ENCODE peak calls at places on chromosomes 11 and 22, in seven cellular contexts. One of them, this sample, is unnamed. For H3K27me3 and H3K4me1, the result is how much of the 10 kb centered on the place peaks cover.

GRCh38 chr11:57244911-57245310 is 7.9 kb upstream of the APLNR start:
- DNase-seq in fibroblast of lung: no peak
- DNase-seq in aorta: no peak
- DNase-seq in esophagus squamous epithelium: no peak
- DNase-seq in sigmoid colon: no peak
- DNase-seq in keratinocyte: no peak
- DNase-seq in right lobe of liver: no peak
- DNase-seq in this sample: no peak

GRCh38 chr11:129278586-129279319 is 86.6 kb upstream of the ARHGAP32 start:
- DNase-seq in fibroblast of lung: no peak
- DNase-seq in esophagus squamous epithelium: no peak
- DNase-seq in keratinocyte: no peak
- DNase-seq in aorta: no peak
- DNase-seq in right lobe of liver: peak
- DNase-seq in sigmoid colon: no peak
- DNase-seq in this sample: peak

GRCh38 chr11:67674442-67674871 is at the start of gene ALDH3B2:
- DNase-seq in fibroblast of lung: no peak
- DNase-seq in sigmoid colon: no peak
- DNase-seq in esophagus squamous epithelium: no peak
- DNase-seq in right lobe of liver: no peak
- DNase-seq in aorta: no peak
- DNase-seq in keratinocyte: peak
- DNase-seq in this sample: no peak

GRCh38 chr22:29477919-29478318 is 2.1 kb upstream of the NEFH start:
- DNase-seq in aorta: no peak
- DNase-seq in fibroblast of lung: no peak
- DNase-seq in right lobe of liver: no peak
- DNase-seq in esophagus squamous epithelium: no peak
- DNase-seq in keratinocyte: no peak
- DNase-seq in sigmoid colon: no peak
- DNase-seq in this sample: no peak

GRCh38 chr22:42633013-42633412 is 7.4 kb downstream of the ATP5MGL start:
- DNase-seq in aorta: no peak
- DNase-seq in esophagus squamous epithelium: no peak
- DNase-seq in keratinocyte: no peak
- DNase-seq in fibroblast of lung: no peak
- DNase-seq in sigmoid colon: no peak
- DNase-seq in right lobe of liver: no peak
- DNase-seq in this sample: no peak

GRCh38 chr22:44211946-44212930 is 31.5 kb downstream of the PARVG start:
- DNase-seq in sigmoid colon: peak
- DNase-seq in keratinocyte: no peak
- DNase-seq in aorta: no peak
- DNase-seq in esophagus squamous epithelium: no peak
- DNase-seq in right lobe of liver: no peak
- DNase-seq in fibroblast of lung: peak
- DNase-seq in this sample: peak

GRCh38 chr11:68550485-68550817 is 89.9 kb downstream of the PPP6R3 start:
- DNase-seq in aorta: no peak
- DNase-seq in keratinocyte: no peak
- DNase-seq in right lobe of liver: no peak
- DNase-seq in sigmoid colon: no peak
- DNase-seq in esophagus squamous epithelium: no peak
- DNase-seq in fibroblast of lung: no peak
- DNase-seq in this sample: peak

GRCh38 chr11:119910056-119910455 is 181.1 kb upstream of the NECTIN1 start:
- DNase-seq in esophagus squamous epithelium: no peak
- DNase-seq in aorta: no peak
- DNase-seq in keratinocyte: no peak
- DNase-seq in fibroblast of lung: no peak
- DNase-seq in right lobe of liver: no peak
- DNase-seq in sigmoid colon: no peak
- DNase-seq in this sample: no peak

GRCh38 chr11:86807356-86807755 is 7.0 kb downstream of the PRSS23 start:
- DNase-seq in keratinocyte: no peak
- DNase-seq in right lobe of liver: no peak
- DNase-seq in aorta: no peak
- DNase-seq in esophagus squamous epithelium: no peak
- DNase-seq in sigmoid colon: no peak
- DNase-seq in fibroblast of lung: no peak
- DNase-seq in this sample: no peak

GRCh38 chr11:69211540-69212120 is 55.9 kb downstream of the SMIM38 start:
- DNase-seq in keratinocyte: no peak
- DNase-seq in fibroblast of lung: no peak
- DNase-seq in right lobe of liver: no peak
- DNase-seq in sigmoid colon: peak
- DNase-seq in esophagus squamous epithelium: no peak
- DNase-seq in aorta: peak
- DNase-seq in this sample: no peak

GRCh38 chr11:106077609-106078517 is at the start of gene AASDHPPT:
- DNase-seq in right lobe of liver: no peak
- DNase-seq in keratinocyte: no peak
- DNase-seq in aorta: no peak
- DNase-seq in sigmoid colon: no peak
- DNase-seq in esophagus squamous epithelium: no peak
- DNase-seq in fibroblast of lung: peak
- DNase-seq in this sample: peak

GRCh38 chr11:61949169-61950034 is 749 bp upstream of the BEST1 start:
- DNase-seq in fibroblast of lung: peak
- DNase-seq in keratinocyte: no peak
- DNase-seq in sigmoid colon: peak
- DNase-seq in aorta: peak
- DNase-seq in right lobe of liver: no peak
- DNase-seq in esophagus squamous epithelium: no peak
- DNase-seq in this sample: peak

GRCh38 chr11:114092953-114093352 is 33.4 kb downstream of the ZBTB16 start:
- DNase-seq in right lobe of liver: no peak
- DNase-seq in sigmoid colon: peak
- DNase-seq in keratinocyte: no peak
- DNase-seq in esophagus squamous epithelium: no peak
- DNase-seq in aorta: no peak
- DNase-seq in fibroblast of lung: no peak
- DNase-seq in this sample: no peak

GRCh38 chr11:113577356-113578163 is 102.4 kb upstream of the DRD2 start:
- DNase-seq in esophagus squamous epithelium: no peak
- DNase-seq in keratinocyte: no peak
- DNase-seq in sigmoid colon: no peak
- DNase-seq in fibroblast of lung: no peak
- DNase-seq in right lobe of liver: no peak
- DNase-seq in aorta: no peak
- DNase-seq in this sample: no peak

GRCh38 chr22:32080904-32081303 is 37.8 kb downstream of the SLC5A1 start:
- DNase-seq in fibroblast of lung: peak
- DNase-seq in aorta: no peak
- DNase-seq in esophagus squamous epithelium: no peak
- DNase-seq in keratinocyte: peak
- DNase-seq in right lobe of liver: no peak
- DNase-seq in sigmoid colon: no peak
- DNase-seq in this sample: peak

GRCh38 chr22:37594237-37594636 is 14.3 kb upstream of the LGALS2 start:
- DNase-seq in right lobe of liver: no peak
- DNase-seq in esophagus squamous epithelium: no peak
- DNase-seq in keratinocyte: no peak
- DNase-seq in fibroblast of lung: no peak
- DNase-seq in sigmoid colon: no peak
- DNase-seq in aorta: no peak
- DNase-seq in this sample: no peak

GRCh38 chr11:29135504-29135903 is 881.3 kb downstream of the KCNA4 start:
- DNase-seq in sigmoid colon: no peak
- DNase-seq in fibroblast of lung: no peak
- DNase-seq in esophagus squamous epithelium: no peak
- DNase-seq in aorta: no peak
- DNase-seq in keratinocyte: no peak
- DNase-seq in right lobe of liver: no peak
- DNase-seq in this sample: peak

GRCh38 chr22:23683545-23683944 is 7.3 kb upstream of the RGL4 start:
- DNase-seq in keratinocyte: no peak
- DNase-seq in aorta: no peak
- DNase-seq in fibroblast of lung: no peak
- DNase-seq in esophagus squamous epithelium: no peak
- DNase-seq in sigmoid colon: no peak
- DNase-seq in right lobe of liver: no peak
- DNase-seq in this sample: no peak

GRCh38 chr11:128616158-128616557 is 28.8 kb upstream of the ETS1 start:
- DNase-seq in aorta: no peak
- DNase-seq in sigmoid colon: no peak
- DNase-seq in keratinocyte: no peak
- DNase-seq in esophagus squamous epithelium: no peak
- DNase-seq in fibroblast of lung: no peak
- DNase-seq in right lobe of liver: no peak
- DNase-seq in this sample: no peak

GRCh38 chr22:40960137-40960536 is 9.0 kb downstream of the RBX1 start:
- DNase-seq in aorta: no peak
- DNase-seq in right lobe of liver: no peak
- DNase-seq in fibroblast of lung: no peak
- DNase-seq in sigmoid colon: no peak
- DNase-seq in esophagus squamous epithelium: no peak
- DNase-seq in keratinocyte: no peak
- DNase-seq in this sample: no peak

GRCh38 chr11:114179234-114179941 is 116.8 kb upstream of the NNMT start:
- DNase-seq in fibroblast of lung: peak
- DNase-seq in esophagus squamous epithelium: peak
- DNase-seq in keratinocyte: no peak
- DNase-seq in sigmoid colon: peak
- DNase-seq in aorta: peak
- DNase-seq in right lobe of liver: peak
- DNase-seq in this sample: peak

GRCh38 chr11:61541568-61541967 is 33.0 kb downstream of the LRRC10B start:
- DNase-seq in keratinocyte: no peak
- DNase-seq in sigmoid colon: no peak
- DNase-seq in right lobe of liver: no peak
- DNase-seq in esophagus squamous epithelium: no peak
- DNase-seq in aorta: no peak
- DNase-seq in fibroblast of lung: peak
- DNase-seq in this sample: peak

GRCh38 chr11:72238492-72239295 is 5.3 kb downstream of the PHOX2A start:
- DNase-seq in fibroblast of lung: no peak
- DNase-seq in aorta: no peak
- DNase-seq in right lobe of liver: no peak
- DNase-seq in esophagus squamous epithelium: no peak
- DNase-seq in sigmoid colon: peak
- DNase-seq in keratinocyte: no peak
- DNase-seq in this sample: no peak
- H3K4me3 ChIP-seq in fibroblast of lung: no peak
- H3K4me3 ChIP-seq in aorta: no peak
- H3K4me3 ChIP-seq in right lobe of liver: no peak
- H3K4me3 ChIP-seq in esophagus squamous epithelium: no peak
- H3K4me3 ChIP-seq in sigmoid colon: no peak
- H3K4me3 ChIP-seq in keratinocyte: no peak
- H3K4me3 ChIP-seq in this sample: no peak

GRCh38 chr11:11293798-11294611 is 59.0 kb downstream of the CSNK2A3 start:
- DNase-seq in aorta: no peak
- DNase-seq in fibroblast of lung: no peak
- DNase-seq in right lobe of liver: no peak
- DNase-seq in keratinocyte: no peak
- DNase-seq in esophagus squamous epithelium: no peak
- DNase-seq in sigmoid colon: peak
- DNase-seq in this sample: no peak

GRCh38 chr11:11288972-11289616 is 64.0 kb downstream of the CSNK2A3 start:
- DNase-seq in sigmoid colon: peak
- DNase-seq in aorta: no peak
- DNase-seq in keratinocyte: no peak
- DNase-seq in fibroblast of lung: no peak
- DNase-seq in esophagus squamous epithelium: no peak
- DNase-seq in right lobe of liver: no peak
- DNase-seq in this sample: no peak

GRCh38 chr11:11290354-11290753 is 62.7 kb downstream of the CSNK2A3 start:
- DNase-seq in right lobe of liver: no peak
- DNase-seq in fibroblast of lung: no peak
- DNase-seq in sigmoid colon: peak
- DNase-seq in aorta: no peak
- DNase-seq in esophagus squamous epithelium: no peak
- DNase-seq in keratinocyte: no peak
- DNase-seq in this sample: no peak

GRCh38 chr11:11292839-11293238 is 60.2 kb downstream of the CSNK2A3 start:
- DNase-seq in keratinocyte: no peak
- DNase-seq in fibroblast of lung: no peak
- DNase-seq in right lobe of liver: no peak
- DNase-seq in sigmoid colon: peak
- DNase-seq in esophagus squamous epithelium: no peak
- DNase-seq in aorta: no peak
- DNase-seq in this sample: no peak

GRCh38 chr11:11291432-11292015 is 61.5 kb downstream of the CSNK2A3 start:
- DNase-seq in esophagus squamous epithelium: no peak
- DNase-seq in keratinocyte: no peak
- DNase-seq in fibroblast of lung: no peak
- DNase-seq in right lobe of liver: no peak
- DNase-seq in aorta: no peak
- DNase-seq in sigmoid colon: peak
- DNase-seq in this sample: no peak
- H3K27me3 ChIP-seq in esophagus squamous epithelium: under half
- H3K27me3 ChIP-seq in keratinocyte: under half
- H3K27me3 ChIP-seq in fibroblast of lung: under half
- H3K27me3 ChIP-seq in right lobe of liver: under half
- H3K27me3 ChIP-seq in aorta: under half
- H3K27me3 ChIP-seq in sigmoid colon: under half
- H3K27me3 ChIP-seq in this sample: under half

GRCh38 chr11:44727373-44728084 is 767 bp downstream of the TSPAN18 start:
- DNase-seq in esophagus squamous epithelium: no peak
- DNase-seq in fibroblast of lung: peak
- DNase-seq in aorta: peak
- DNase-seq in sigmoid colon: peak
- DNase-seq in right lobe of liver: peak
- DNase-seq in keratinocyte: no peak
- DNase-seq in this sample: peak

GRCh38 chr11:44728085-44728410 is 1.3 kb downstream of the TSPAN18 start:
- DNase-seq in sigmoid colon: no peak
- DNase-seq in right lobe of liver: no peak
- DNase-seq in esophagus squamous epithelium: no peak
- DNase-seq in keratinocyte: no peak
- DNase-seq in fibroblast of lung: no peak
- DNase-seq in aorta: no peak
- DNase-seq in this sample: no peak

GRCh38 chr11:44726278-44727113 is at the start of gene TSPAN18:
- DNase-seq in esophagus squamous epithelium: no peak
- DNase-seq in sigmoid colon: peak
- DNase-seq in right lobe of liver: no peak
- DNase-seq in aorta: peak
- DNase-seq in keratinocyte: no peak
- DNase-seq in fibroblast of lung: no peak
- DNase-seq in this sample: peak

GRCh38 chr11:44727114-44727372 is 281 bp downstream of the TSPAN18 start:
- DNase-seq in sigmoid colon: no peak
- DNase-seq in keratinocyte: no peak
- DNase-seq in esophagus squamous epithelium: no peak
- DNase-seq in aorta: no peak
- DNase-seq in right lobe of liver: no peak
- DNase-seq in fibroblast of lung: no peak
- DNase-seq in this sample: peak

GRCh38 chr11:44725016-44725651 is 1.6 kb upstream of the TSPAN18 start:
- DNase-seq in aorta: no peak
- DNase-seq in sigmoid colon: no peak
- DNase-seq in keratinocyte: no peak
- DNase-seq in esophagus squamous epithelium: no peak
- DNase-seq in fibroblast of lung: no peak
- DNase-seq in right lobe of liver: no peak
- DNase-seq in this sample: no peak
- H3K4me1 ChIP-seq in aorta: under half
- H3K4me1 ChIP-seq in sigmoid colon: under half
- H3K4me1 ChIP-seq in keratinocyte: under half
- H3K4me1 ChIP-seq in esophagus squamous epithelium: under half
- H3K4me1 ChIP-seq in fibroblast of lung: under half
- H3K4me1 ChIP-seq in right lobe of liver: under half
- H3K4me1 ChIP-seq in this sample: under half

GRCh38 chr11:65779919-65780769 is 632 bp downstream of the AP5B1 start:
- DNase-seq in esophagus squamous epithelium: no peak
- DNase-seq in sigmoid colon: peak
- DNase-seq in fibroblast of lung: peak
- DNase-seq in keratinocyte: no peak
- DNase-seq in aorta: peak
- DNase-seq in right lobe of liver: peak
- DNase-seq in this sample: peak
- H3K4me3 ChIP-seq in esophagus squamous epithelium: peak
- H3K4me3 ChIP-seq in sigmoid colon: peak
- H3K4me3 ChIP-seq in fibroblast of lung: peak
- H3K4me3 ChIP-seq in keratinocyte: peak
- H3K4me3 ChIP-seq in aorta: peak
- H3K4me3 ChIP-seq in right lobe of liver: peak
- H3K4me3 ChIP-seq in this sample: peak